ENCODE peak calls at places on chromosomes 11 and 22, in ten cellular contexts. H is stimulated activated effector memory CD8-positive, alpha-beta T cell treated with anti-CD3 and anti-CD28 coated beads, Interleukin-12 subunit alpha, Interleukin-12 subunit beta, amount 100 ng/mL, for 72 hours; Q is fibroblast of mammary gland; L is EH; V is AG08395; T is EL; I is left lung; P is left cardiac atrium; A is PC-3; N is activated CD4-positive, CD25-positive, alpha-beta regulatory T cell. G is an unnamed sample.

GRCh38 chr22:33579448-33580093 is 340.7 kb downstream of the LARGE1 start:
- DNase-seq in V (peak), A (peak), Q (peak), P (peak), N (no peak), H (peak), T (peak), I (no peak), L (peak), G (peak)

GRCh38 chr11:16982256-16982671 is 31.9 kb downstream of the PLEKHA7 start:
- DNase-seq in H (no peak), L (no peak), P (no peak), Q (no peak), A (no peak), T (no peak), V (no peak), I (no peak), N (no peak), G (no peak)

GRCh38 chr22:38569972-38570840 is at the start of gene DMC1:
- DNase-seq in T (peak), P (peak), A (peak), V (peak), H (peak), L (peak), N (peak), I (peak), Q (peak), G (peak)

GRCh38 chr11:9639985-9640384 is 23.9 kb upstream of the SWAP70 start:
- DNase-seq in H (no peak), L (peak), I (no peak), N (no peak), V (no peak), A (no peak), Q (no peak), T (no peak), P (no peak), G (no peak)

GRCh38 chr11:134502153-134502550 is 90.1 kb upstream of the B3GAT1 start:
- DNase-seq in T (no peak), H (no peak), A (no peak), V (no peak), I (peak), N (no peak), P (no peak), L (no peak), Q (no peak), G (no peak)

GRCh38 chr11:101390539-101390938 is 193.3 kb downstream of the TRPC6 start:
- DNase-seq in T (peak), I (no peak), P (no peak), H (no peak), L (peak), V (no peak), Q (peak), N (no peak), A (peak), G (peak)

GRCh38 chr22:40310081-40310770 is 36.1 kb upstream of the ADSL start:
- DNase-seq in I (no peak), P (no peak), Q (peak), L (peak), V (peak), A (no peak), N (no peak), H (no peak), T (peak), G (peak)

GRCh38 chr11:32088117-32088941 is 2.5 kb upstream of the RCN1 start:
- DNase-seq in V (peak), P (peak), T (peak), L (peak), A (peak), I (no peak), Q (peak), N (no peak), H (no peak), G (peak)

GRCh38 chr22:34429314-34429713 is 509.0 kb upstream of the LARGE1 start:
- DNase-seq in N (no peak), T (no peak), H (no peak), Q (no peak), V (no peak), P (no peak), A (peak), L (no peak), I (no peak), G (no peak)

G was measured in AG10803.